ENCODE peak calls at places on chromosomes 7 and 10, in four cellular contexts. B is head of caudate nucleus; P is activated CD4-positive, alpha-beta T cell treated with anti-CD3 and anti-CD28 coated beads, Interleukin-2, amount 10 ng/mL, durations not matched to agents 7 days and 5 days; Q is HL-60. Z is an unnamed sample.

GRCh38 chr7:32481921-32482320 is 8.3 kb downstream of the LSM5 start:
- DNase-seq in B (no peak), P (no peak), Q (no peak), Z (no peak)

GRCh38 chr7:82507365-82507975 is 63.9 kb upstream of the CACNA2D1 start:
- DNase-seq in B (no peak), P (no peak), Q (no peak), Z (no peak)

GRCh38 chr10:21919906-21920305 is 83.6 kb downstream of the DNAJC1 start:
- DNase-seq in B (no peak), P (no peak), Q (no peak), Z (no peak)

GRCh38 chr10:122271076-122271475 is at the start of gene BTBD16:
- DNase-seq in B (no peak), P (no peak), Q (no peak), Z (no peak)

GRCh38 chr10:96238889-96239624 is 32.3 kb downstream of the BLNK start:
- DNase-seq in B (no peak), P (no peak), Q (no peak), Z (no peak)

GRCh38 chr7:75928600-75928939 is 13.6 kb downstream of the POR start:
- DNase-seq in B (no peak), P (peak), Q (no peak), Z (no peak)

GRCh38 chr7:31122649-31123058 is 70.5 kb downstream of the ADCYAP1R1 start:
- DNase-seq in B (peak), P (peak), Q (peak), Z (peak)

GRCh38 chr7:157437519-157438061 is 100.8 kb downstream of the DNAJB6 start:
- DNase-seq in B (no peak), P (no peak), Q (no peak), Z (no peak)

GRCh38 chr7:27547401-27547800 is 115.3 kb downstream of the HIBADH start:
- DNase-seq in B (no peak), P (no peak), Q (no peak), Z (peak)

GRCh38 chr7:468681-469590 is 50.7 kb downstream of the PDGFA start:
- DNase-seq in B (no peak), P (no peak), Q (peak), Z (no peak)

GRCh38 chr10:63439607-63440006 is 26.2 kb downstream of the JMJD1C start:
- DNase-seq in B (no peak), P (no peak), Q (no peak), Z (no peak)

GRCh38 chr10:43965033-43965917 is 316.6 kb upstream of the ZNF32 start:
- DNase-seq in B (no peak), P (no peak), Q (no peak), Z (no peak)